ENCODE peak calls at places on chromosomes 2 and 18, in nine cellular contexts. K, E, I, J, D, B, N, V and Z are unnamed samples.

GRCh38 chr2:43519711-43520221 is 76.1 kb downstream of the THADA start:
- DNase-seq in K (no peak), E (peak; percentile 91), I (no peak), J (no peak), D (peak; percentile 30), B (peak; percentile 86), N (no peak), V (no peak), Z (no peak)

GRCh38 chr18:14927701-14928100 is 179.7 kb downstream of the ANKRD30B start:
- DNase-seq in K (no peak), E (peak; percentile 13), I (no peak), J (no peak), D (no peak), B (no peak), N (no peak), V (no peak), Z (no peak)

GRCh38 chr2:37652199-37652640 is 19.2 kb downstream of the CDC42EP3 start:
- DNase-seq in K (no peak), E (peak; percentile 79), I (no peak), J (no peak), D (no peak), B (peak; percentile 42), N (no peak), V (no peak), Z (no peak)

GRCh38 chr2:202032841-202033316 is 776 bp upstream of the FZD7 start:
- DNase-seq in K (peak; percentile 69), E (no peak), I (peak; percentile 74), J (peak; percentile 81), D (peak; percentile 43), B (peak; percentile 12), N (peak; percentile 54), V (peak; percentile 67), Z (peak; percentile 38)

GRCh38 chr2:109637749-109638570 is 23.8 kb downstream of the SOWAHC start:
- DNase-seq in K (no peak), E (no peak), I (no peak), J (no peak), D (no peak), B (peak; percentile 70), N (no peak), V (no peak), Z (no peak)

GRCh38 chr2:10514743-10515142 is 66.6 kb upstream of the ODC1 start:
- DNase-seq in K (no peak), E (peak; percentile 81), I (no peak), J (no peak), D (no peak), B (peak; percentile 55), N (no peak), V (no peak), Z (no peak)

GRCh38 chr18:70158992-70159717 is 46.3 kb downstream of the RTTN start:
- DNase-seq in K (no peak), E (no peak), I (no peak), J (no peak), D (no peak), B (no peak), N (no peak), V (no peak), Z (no peak)

GRCh38 chr2:186530314-186530713 is 44.3 kb downstream of the ZC3H15 start:
- DNase-seq in K (no peak), E (no peak), I (no peak), J (no peak), D (no peak), B (no peak), N (no peak), V (no peak), Z (no peak)

GRCh38 chr18:12271376-12272235 is 17.4 kb downstream of the CIDEA start:
- DNase-seq in K (peak; percentile 86), E (no peak), I (peak; percentile 81), J (peak; percentile 77), D (peak; percentile 84), B (peak; percentile 85), N (peak; percentile 61), V (no peak), Z (peak; percentile 62)

GRCh38 chr18:10099539-10100140 is 185.8 kb downstream of the VAPA start:
- DNase-seq in K (no peak), E (no peak), I (no peak), J (no peak), D (no peak), B (no peak), N (no peak), V (no peak), Z (no peak)

GRCh38 chr18:37501136-37501535 is 64.5 kb downstream of the CELF4 start:
- DNase-seq in K (no peak), E (no peak), I (no peak), J (no peak), D (no peak), B (no peak), N (no peak), V (no peak), Z (no peak)

GRCh38 chr2:55010149-55010591 is 40.1 kb downstream of the RTN4 start:
- DNase-seq in K (peak; percentile 43), E (peak; percentile 11), I (peak; percentile 33), J (no peak), D (peak; percentile 76), B (peak; percentile 56), N (no peak), V (peak; percentile 76), Z (peak; percentile 46)

GRCh38 chr18:7945882-7946281 is 378.8 kb downstream of the PTPRM start:
- DNase-seq in K (no peak), E (peak; percentile 73), I (no peak), J (no peak), D (peak; percentile 40), B (peak; percentile 83), N (no peak), V (no peak), Z (no peak)

GRCh38 chr18:62030091-62030985 is 137.5 kb upstream of the RNF152 start:
- DNase-seq in K (no peak), E (no peak), I (no peak), J (no peak), D (no peak), B (peak; percentile 57), N (no peak), V (no peak), Z (no peak)

GRCh38 chr2:231387904-231388724 is 7.4 kb upstream of the B3GNT7 start:
- DNase-seq in K (no peak), E (no peak), I (peak; percentile 49), J (no peak), D (no peak), B (peak; percentile 61), N (no peak), V (peak; percentile 13), Z (no peak)

GRCh38 chr2:237720962-237721361 is 77.6 kb upstream of the RBM44 start:
- DNase-seq in K (no peak), E (no peak), I (no peak), J (no peak), D (no peak), B (peak; percentile 61), N (no peak), V (no peak), Z (no peak)

GRCh38 chr2:17996978-17997377 is 118.5 kb downstream of the KCNS3 start:
- DNase-seq in K (no peak), E (no peak), I (no peak), J (no peak), D (no peak), B (no peak), N (no peak), V (no peak), Z (no peak)

GRCh38 chr2:45669109-45669508 is 17.6 kb downstream of the PRKCE start:
- DNase-seq in K (no peak), E (no peak), I (no peak), J (no peak), D (no peak), B (peak; percentile 88), N (no peak), V (no peak), Z (no peak)

GRCh38 chr2:181957668-181958067 is 28.0 kb upstream of the PPP1R1C start:
- DNase-seq in K (no peak), E (no peak), I (no peak), J (no peak), D (no peak), B (no peak), N (no peak), V (no peak), Z (no peak)

DNA sequence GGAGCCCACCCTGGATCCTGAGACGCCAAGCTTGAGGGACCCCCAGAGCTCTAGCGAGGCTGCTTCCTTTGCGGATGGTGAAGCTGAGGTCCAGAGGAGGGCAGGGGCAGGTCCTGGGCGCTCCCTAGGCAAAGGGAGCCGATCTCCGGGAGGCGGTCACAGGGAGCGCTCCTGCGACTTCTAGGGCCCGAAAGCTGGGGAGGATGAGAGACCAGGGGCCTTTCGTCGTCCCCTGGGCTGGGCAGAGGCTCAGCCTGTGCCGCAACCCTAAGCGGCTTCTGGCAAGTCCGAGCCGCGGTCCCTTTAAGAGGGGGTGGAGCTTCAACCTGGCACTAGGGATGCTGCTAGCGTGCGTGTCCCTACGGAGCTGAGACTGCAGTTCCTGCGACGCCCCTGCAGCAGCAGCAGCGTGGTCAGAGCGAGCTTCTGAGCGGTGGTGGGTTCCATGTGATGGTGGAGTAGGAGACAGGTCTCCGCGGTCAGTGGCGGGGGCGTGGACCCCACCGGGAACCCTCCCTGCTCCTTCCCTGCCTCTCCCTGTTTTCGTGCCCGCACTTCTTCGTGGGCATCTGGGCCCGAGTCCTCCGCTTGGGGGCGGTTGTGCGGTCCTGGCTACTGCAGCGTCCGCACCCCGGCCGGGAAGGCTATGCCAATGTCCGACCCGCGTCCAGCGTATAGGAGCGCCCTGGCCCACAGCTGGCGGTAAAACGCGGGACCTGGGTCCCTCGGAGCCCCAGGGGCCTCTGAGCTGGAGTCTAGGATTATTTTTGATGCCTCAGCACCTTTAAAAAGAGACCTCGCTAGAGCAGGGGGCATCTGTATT is 154.6 kb downstream of the CCDC74A start:
- DNase-seq in K (peak; percentile 93), E (peak; percentile 57), I (peak; percentile 85), J (peak; percentile 78), D (peak; percentile 88), B (peak; percentile 90), N (no peak), V (peak; percentile 45), Z (peak; percentile 85)
- TF ChIP-seq CTCF in K (peak; percentile 34), E (peak; percentile 44), I (peak; percentile 5), J (no peak), D (peak; percentile 17), B (peak; percentile 24), N (no peak), V (peak; percentile 26), Z (no peak)

GRCh38 chr2:208265807-208266640 is at the start of gene PIKFYVE:
- DNase-seq in K (peak; percentile 98), E (peak; percentile 86), I (peak; percentile 95), J (peak; percentile 94), D (peak; percentile 94), B (peak; percentile 99), N (peak; percentile 82), V (peak; percentile 94), Z (peak; percentile 95)
- TF ChIP-seq CTCF in K (no peak), E (no peak), I (no peak), J (no peak), D (no peak), B (no peak), N (no peak), V (peak; percentile 18), Z (no peak)

GRCh38 chr2:48946444-48947048 is 191.0 kb upstream of the LHCGR start:
- DNase-seq in K (peak; percentile 42), E (peak; percentile 2), I (no peak), J (peak; percentile 29), D (peak; percentile 53), B (peak; percentile 60), N (no peak), V (peak; percentile 10), Z (peak; percentile 15)
- TF ChIP-seq CTCF in K (peak; percentile 86), E (peak; percentile 69), I (peak; percentile 88), J (peak; percentile 98), D (peak; percentile 87), B (peak; percentile 74), N (peak; percentile 99), V (peak; percentile 81), Z (peak; percentile 80)

GRCh38 chr2:116749994-116750393 is 1064.5 kb upstream of the DDX18 start:
- DNase-seq in K (no peak), E (no peak), I (no peak), J (no peak), D (no peak), B (no peak), N (no peak), V (no peak), Z (no peak)

GRCh38 chr2:116747103-116747502 is 1067.4 kb upstream of the DDX18 start:
- DNase-seq in K (no peak), E (no peak), I (no peak), J (no peak), D (no peak), B (no peak), N (no peak), V (no peak), Z (no peak)
- TF ChIP-seq CTCF in K (no peak), E (no peak), I (no peak), J (peak; percentile 24), D (no peak), B (no peak), N (no peak), V (no peak), Z (no peak)